ENCODE peak calls at places on chromosome 6, in six cellular contexts. O, U, F, Q, P and L are unnamed samples. For H3K4me1 and H3K36me3, the result is how much of the 10 kb centered on the place peaks cover.

GRCh38 chr6:27541932-27542297 is 69.0 kb upstream of the ZNF184 start:
- DNase-seq in O (no peak), U (no peak), F (no peak), Q (no peak), P (no peak), L (no peak)

GRCh38 chr6:129212081-129212480 is 329.1 kb downstream of the LAMA2 start:
- DNase-seq in O (no peak), U (no peak), F (no peak), Q (no peak), P (no peak), L (no peak)

GRCh38 chr6:1390805-1391511 is 1.6 kb downstream of the FOXF2 start:
- DNase-seq in O (peak), U (no peak), F (no peak), Q (no peak), P (no peak), L (no peak)

GRCh38 chr6:116210750-116211425 is 43.0 kb downstream of the TSPYL4 start:
- DNase-seq in O (peak), U (peak), F (no peak), Q (no peak), P (peak), L (no peak)

GRCh38 chr6:154289818-154290508 is 66.6 kb downstream of the IPCEF1 start:
- DNase-seq in O (no peak), U (peak), F (no peak), Q (no peak), P (no peak), L (no peak)

GRCh38 chr6:164825386-164825785 is 484.0 kb downstream of the C6orf118 start:
- DNase-seq in O (no peak), U (peak), F (no peak), Q (no peak), P (no peak), L (no peak)

GRCh38 chr6:43763812-43764522 is 6.0 kb upstream of the VEGFA start:
- DNase-seq in O (no peak), U (no peak), F (no peak), Q (no peak), P (no peak), L (no peak)

GRCh38 chr6:100346203-100346602 is 118.5 kb downstream of the SIM1 start:
- DNase-seq in O (peak), U (peak), F (no peak), Q (no peak), P (no peak), L (no peak)

GRCh38 chr6:114075300-114075699 is 104.4 kb upstream of the HDAC2 start:
- DNase-seq in O (no peak), U (no peak), F (no peak), Q (no peak), P (no peak), L (no peak)

GRCh38 chr6:11368760-11369159 is 136.3 kb upstream of the NEDD9 start:
- DNase-seq in O (no peak), U (peak), F (no peak), Q (no peak), P (no peak), L (no peak)

GRCh38 chr6:151729829-151730495 is 77.5 kb upstream of the ESR1 start:
- DNase-seq in O (no peak), U (no peak), F (no peak), Q (no peak), P (no peak), L (no peak)

GRCh38 chr6:83838727-83839126 is 14.4 kb upstream of the RIPPLY2 start:
- DNase-seq in O (peak), U (peak), F (no peak), Q (no peak), P (no peak), L (no peak)

GRCh38 chr6:164749126-164749758 is 560.2 kb downstream of the C6orf118 start:
- DNase-seq in O (no peak), U (peak), F (no peak), Q (no peak), P (peak), L (no peak)

GRCh38 chr6:30954631-30955366 is 14.0 kb downstream of the MUCL3 start:
- DNase-seq in O (no peak), U (no peak), F (no peak), Q (peak), P (no peak), L (no peak)

GRCh38 chr6:81938014-81938761 is 185.7 kb upstream of the TENT5A start:
- DNase-seq in O (peak), U (peak), F (no peak), Q (no peak), P (no peak), L (peak)

GRCh38 chr6:131995924-131996323 is 44.8 kb upstream of the CCN2 start:
- DNase-seq in O (peak), U (peak), F (no peak), Q (no peak), P (no peak), L (peak)

GRCh38 chr6:82951389-82951788 is 114.3 kb downstream of the UBE3D start:
- DNase-seq in O (no peak), U (peak), F (no peak), Q (no peak), P (no peak), L (peak)

GRCh38 chr6:42177514-42178364 is 4.6 kb downstream of the GUCA1A start:
- DNase-seq in O (no peak), U (no peak), F (no peak), Q (no peak), P (peak), L (no peak)

GRCh38 chr6:21970560-21970959 is 326.3 kb downstream of the PRL start:
- DNase-seq in O (no peak), U (no peak), F (no peak), Q (no peak), P (no peak), L (no peak)

GRCh38 chr6:148501178-148501590 is 158.5 kb downstream of the SASH1 start:
- DNase-seq in O (peak), U (peak), F (no peak), Q (no peak), P (peak), L (peak)

GRCh38 chr6:34385793-34386195 is 6.7 kb downstream of the NUDT3 start:
- DNase-seq in O (no peak), U (no peak), F (no peak), Q (no peak), P (no peak), L (no peak)

GRCh38 chr6:34389034-34389433 is 3.4 kb downstream of the NUDT3 start:
- DNase-seq in O (no peak), U (no peak), F (no peak), Q (no peak), P (no peak), L (no peak)

GRCh38 chr6:34383651-34384304 is 8.7 kb downstream of the NUDT3 start:
- DNase-seq in O (no peak), U (no peak), F (no peak), Q (no peak), P (no peak), L (peak)

GRCh38 chr6:34384305-34385153 is 7.9 kb downstream of the NUDT3 start:
- DNase-seq in O (no peak), U (no peak), F (no peak), Q (no peak), P (no peak), L (no peak)

DNA sequence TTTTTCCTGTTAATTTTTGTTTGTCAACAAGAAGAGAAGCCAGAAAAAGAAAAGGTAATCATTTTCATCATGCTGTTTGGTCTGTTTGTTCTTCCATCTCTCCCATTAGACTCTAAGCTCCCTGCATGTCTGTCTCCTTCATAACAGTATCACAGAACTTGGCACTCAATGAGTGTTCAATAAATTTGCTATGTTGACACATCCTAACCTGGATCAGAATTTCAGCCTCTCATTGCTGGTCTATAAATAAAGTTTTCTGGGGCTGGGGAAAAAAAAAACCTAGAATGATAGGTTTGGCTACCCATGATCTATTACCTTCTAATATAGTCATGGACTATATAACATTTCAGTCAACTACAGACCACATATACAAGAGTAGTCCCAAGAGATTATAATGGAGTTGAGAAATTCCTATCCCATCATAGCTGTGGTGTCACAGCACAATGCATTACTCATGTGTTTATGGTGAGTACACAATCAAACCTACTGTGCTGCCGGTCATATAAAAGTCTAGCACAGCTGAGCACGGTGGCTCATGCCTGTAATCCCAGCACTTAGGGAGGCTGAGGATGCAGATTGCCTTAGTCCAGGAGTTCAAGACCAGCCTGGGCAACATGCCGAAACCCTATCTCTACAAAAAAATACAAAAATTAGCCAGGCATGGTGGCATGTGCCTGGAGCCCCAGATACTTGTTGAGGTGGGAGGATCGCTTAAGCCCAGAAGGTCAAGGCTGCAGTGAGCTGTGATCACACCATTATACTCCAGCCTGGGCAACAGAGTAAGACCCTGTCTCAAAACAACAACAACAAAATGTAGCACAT is 5.9 kb downstream of the NUDT3 start:
- DNase-seq in O (peak), U (peak), F (no peak), Q (no peak), P (no peak), L (peak)
- H3K27ac ChIP-seq in O (no peak), U (no peak), F (no peak), Q (no peak), P (no peak), L (no peak)

GRCh38 chr6:111841822-111842221 is 31.4 kb downstream of the FYN start:
- DNase-seq in O (peak), U (no peak), F (peak), Q (peak), P (no peak), L (peak)

GRCh38 chr6:111840821-111841220 is 32.4 kb downstream of the FYN start:
- DNase-seq in O (no peak), U (no peak), F (no peak), Q (no peak), P (no peak), L (no peak)

GRCh38 chr6:111837641-111838500 is 35.4 kb downstream of the FYN start:
- DNase-seq in O (no peak), U (no peak), F (peak), Q (no peak), P (no peak), L (no peak)

GRCh38 chr6:111837007-111837406 is 36.2 kb downstream of the FYN start:
- DNase-seq in O (no peak), U (no peak), F (peak), Q (no peak), P (no peak), L (no peak)

DNA sequence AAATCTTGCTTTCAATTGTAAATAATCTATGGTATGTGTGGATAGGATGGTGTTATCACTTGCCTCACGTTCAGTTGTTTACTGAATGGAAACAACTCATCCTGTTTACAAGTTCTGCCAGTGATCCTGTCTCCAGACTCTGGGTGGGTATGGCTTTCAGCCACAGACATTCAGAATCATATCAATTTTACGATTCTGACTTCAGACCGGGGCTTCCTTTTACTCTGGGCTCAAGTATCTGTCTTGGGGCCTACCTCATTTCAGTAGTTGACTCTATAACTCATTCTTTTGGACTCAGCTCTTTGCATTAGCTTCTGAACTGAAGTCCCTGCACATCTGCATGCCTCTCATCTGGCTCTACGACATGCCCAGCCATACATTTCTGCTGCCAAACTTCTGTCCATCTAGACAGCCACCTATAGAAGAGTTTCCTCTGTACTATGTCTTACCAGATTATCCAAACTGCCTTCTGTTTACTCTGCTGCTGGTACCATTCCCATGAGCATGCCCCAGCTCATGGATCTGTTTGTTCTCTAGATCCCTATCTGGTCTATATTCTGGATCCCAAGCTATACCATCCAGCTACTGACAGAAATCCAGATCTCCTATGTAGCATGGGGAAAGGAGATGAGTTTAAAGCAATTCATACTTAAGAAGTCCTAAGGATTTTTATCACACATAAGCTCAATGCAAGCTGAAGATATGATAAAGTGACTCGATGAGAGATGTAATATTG is 34.3 kb downstream of the FYN start:
- DNase-seq in O (no peak), U (no peak), F (no peak), Q (no peak), P (no peak), L (no peak)
- H3K4me1 ChIP-seq in O (under half), U (under half), F (half or more), Q (under half), P (half or more), L (under half)

GRCh38 chr6:20479075-20479871 is 55.0 kb upstream of the CDKAL1 start:
- DNase-seq in O (no peak), U (no peak), F (no peak), Q (no peak), P (no peak), L (no peak)
- H3K36me3 ChIP-seq in O (under half), U (under half), F (under half), Q (under half), P (under half), L (under half)

GRCh38 chr6:33697845-33698244 is 13.7 kb downstream of the UQCC2 start:
- DNase-seq in O (no peak), U (no peak), F (no peak), Q (no peak), P (peak), L (no peak)
- H3K27ac ChIP-seq in O (no peak), U (peak), F (peak), Q (peak), P (peak), L (no peak)

DNA sequence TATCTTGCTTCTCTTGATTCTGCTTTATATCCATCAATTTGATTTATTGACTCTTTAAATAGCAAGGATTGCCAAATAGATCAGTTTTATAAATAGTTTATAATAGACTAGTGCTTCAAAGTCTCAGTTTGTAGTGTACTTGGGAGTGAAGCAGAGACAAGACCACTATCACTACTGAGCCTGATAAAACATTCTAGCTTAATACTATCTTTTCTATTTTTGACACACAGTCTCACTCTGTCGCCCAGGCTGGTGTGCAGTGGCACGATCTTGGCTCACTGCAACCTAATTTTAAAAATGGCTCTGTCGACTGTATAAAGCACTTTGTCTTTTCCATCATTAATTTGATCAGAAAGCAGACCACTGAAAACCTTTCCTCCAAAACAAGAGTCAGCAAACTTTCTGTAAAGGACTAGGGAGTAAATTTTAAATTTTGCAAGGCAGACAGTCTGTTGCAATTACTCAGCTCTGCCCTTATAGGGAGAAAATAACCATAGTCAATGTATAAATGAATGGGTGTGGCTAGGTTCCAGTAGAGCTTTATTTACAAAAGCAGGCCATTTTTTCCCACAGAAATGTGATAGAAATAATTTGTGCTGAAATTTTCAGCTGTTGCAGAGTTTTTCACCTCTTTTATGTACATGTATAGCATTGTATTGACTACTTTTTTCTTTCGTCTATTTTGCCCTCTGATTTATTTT is 7.5 kb downstream of the AMD1 start:
- DNase-seq in O (peak), U (no peak), F (no peak), Q (no peak), P (no peak), L (no peak)
- H3K4me1 ChIP-seq in O (under half), U (under half), F (half or more), Q (half or more), P (half or more), L (under half)

DNA sequence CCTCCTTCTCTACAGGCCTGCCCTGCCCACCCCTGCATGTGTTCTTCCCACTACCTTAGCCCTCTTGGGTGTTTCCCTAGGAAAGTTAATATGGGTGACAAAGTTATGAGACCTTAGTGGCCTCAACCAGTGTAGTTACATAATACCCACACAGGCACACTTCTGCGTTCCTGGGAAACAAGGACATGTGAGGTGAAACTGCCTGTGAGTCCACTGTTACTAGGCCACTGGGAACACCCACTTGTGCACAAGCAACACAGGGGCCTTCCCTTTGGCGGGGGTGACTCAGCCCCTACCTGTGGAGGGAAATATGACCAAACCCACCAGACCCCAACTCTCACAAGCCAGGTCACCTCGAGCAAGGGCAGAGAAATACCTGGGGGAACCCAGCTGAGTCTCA is 12.8 kb downstream of the PI16 start:
- DNase-seq in O (no peak), U (no peak), F (no peak), Q (no peak), P (no peak), L (no peak)
- H3K36me3 ChIP-seq in O (half or more), U (under half), F (half or more), Q (under half), P (under half), L (half or more)

DNA sequence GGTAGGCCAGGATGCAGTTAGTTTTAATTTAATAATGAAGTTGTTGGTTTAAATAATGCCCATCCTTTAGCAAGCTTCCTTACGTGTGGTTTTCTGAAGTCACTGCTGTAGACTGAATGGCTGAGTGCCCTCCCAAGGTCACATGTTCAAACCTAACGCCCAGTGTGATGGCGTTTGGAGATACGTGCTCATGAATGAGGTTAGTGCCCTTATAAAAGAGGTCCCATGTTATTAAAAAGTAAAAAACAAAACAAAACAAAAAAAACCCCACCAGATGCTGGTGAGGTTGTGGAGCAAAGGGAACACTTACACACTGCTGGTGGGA is 16.3 kb downstream of the LRP11 start:
- DNase-seq in O (no peak), U (no peak), F (no peak), Q (no peak), P (no peak), L (no peak)
- H3K27ac ChIP-seq in O (peak), U (peak), F (no peak), Q (peak), P (no peak), L (peak)

DNA sequence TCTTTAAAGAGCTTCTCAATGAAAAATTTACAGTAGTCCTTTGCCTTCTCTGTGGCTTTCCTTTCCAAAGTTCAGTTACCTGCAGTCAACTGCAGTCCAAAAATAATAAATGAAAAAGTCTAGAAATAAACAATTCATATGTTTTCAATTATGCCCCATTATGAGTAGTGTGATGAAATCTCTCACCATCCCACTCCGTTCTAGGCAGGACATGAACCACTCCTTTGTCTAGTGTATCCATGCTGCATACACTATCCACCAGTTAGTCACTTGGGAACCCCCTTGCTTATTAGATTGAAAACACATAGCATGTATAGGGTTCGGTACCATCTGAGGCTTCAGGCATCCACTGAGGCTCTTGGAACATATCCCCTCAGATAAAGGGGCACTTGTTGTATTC is 80.6 kb upstream of the EYA4 start:
- DNase-seq in O (peak), U (no peak), F (no peak), Q (no peak), P (no peak), L (no peak)
- H3K4me1 ChIP-seq in O (under half), U (under half), F (under half), Q (under half), P (under half), L (under half)

GRCh38 chr6:127475135-127475822 is 16.1 kb upstream of the KIAA0408 start:
- DNase-seq in O (no peak), U (no peak), F (no peak), Q (no peak), P (no peak), L (no peak)

GRCh38 chr6:127475823-127476176 is 16.6 kb upstream of the KIAA0408 start:
- DNase-seq in O (no peak), U (no peak), F (no peak), Q (no peak), P (no peak), L (no peak)

GRCh38 chr6:127481081-127481480 is 21.9 kb upstream of the KIAA0408 start:
- DNase-seq in O (peak), U (peak), F (no peak), Q (no peak), P (no peak), L (peak)

GRCh38 chr6:127481628-127482027 is 22.4 kb upstream of the KIAA0408 start:
- DNase-seq in O (peak), U (peak), F (no peak), Q (no peak), P (no peak), L (peak)

GRCh38 chr6:127477648-127478047 is 18.5 kb upstream of the KIAA0408 start:
- DNase-seq in O (no peak), U (no peak), F (no peak), Q (no peak), P (no peak), L (no peak)
- H3K36me3 ChIP-seq in O (under half), U (under half), F (under half), Q (under half), P (under half), L (under half)

GRCh38 chr6:158655569-158656450 is 6.0 kb downstream of the SYTL3 start:
- DNase-seq in O (peak), U (no peak), F (no peak), Q (no peak), P (no peak), L (no peak)
- H3K27ac ChIP-seq in O (peak), U (no peak), F (peak), Q (peak), P (no peak), L (peak)